ENCODE peak calls at places on chromosomes 2 and 18, in five cellular contexts. K is neural progenitor cell, Z is K562, U is A549, D is psoas muscle. T is an unnamed sample.

GRCh38 chr2:140916410-140916809 is 1214.4 kb downstream of the LRP1B start:
- DNase-seq in K (no peak), Z (no peak), U (no peak), D (no peak), T (no peak)

GRCh38 chr2:11945139-11946126 is 199.0 kb downstream of the LPIN1 start:
- DNase-seq in K (no peak), Z (no peak), U (no peak), D (no peak), T (no peak)

GRCh38 chr2:128980475-128980874 is 661.8 kb upstream of the HS6ST1 start:
- DNase-seq in K (no peak), Z (no peak), U (no peak), D (no peak), T (no peak)

GRCh38 chr2:19038096-19039015 is 320.1 kb downstream of the OSR1 start:
- DNase-seq in K (no peak), Z (no peak), U (no peak), D (no peak), T (no peak)

GRCh38 chr2:26651458-26652155 is 10.4 kb upstream of the CIB4 start:
- DNase-seq in K (no peak), Z (no peak), U (no peak), D (no peak), T (no peak)

GRCh38 chr2:111049792-111050640 is 70.7 kb upstream of the BCL2L11 start:
- DNase-seq in K (no peak), Z (no peak), U (no peak), D (no peak), T (peak; percentile 77)

GRCh38 chr2:2107140-2107539 is 223.9 kb downstream of the MYT1L start:
- DNase-seq in K (no peak), Z (no peak), U (no peak), D (peak; percentile 24), T (no peak)

GRCh38 chr2:240997141-240997855 is 1.1 kb upstream of the SNED1 start:
- DNase-seq in K (no peak), Z (no peak), U (no peak), D (peak; percentile 37), T (no peak)

GRCh38 chr2:227597993-227598392 is 700 bp upstream of the SCYGR2 start:
- DNase-seq in K (no peak), Z (no peak), U (no peak), D (no peak), T (no peak)

GRCh38 chr2:21228041-21228895 is 104.5 kb downstream of the TDRD15 start:
- DNase-seq in K (no peak), Z (peak; percentile 84), U (no peak), D (no peak), T (no peak)

GRCh38 chr2:11314482-11314881 is 30.0 kb downstream of the ROCK2 start:
- DNase-seq in K (no peak), Z (no peak), U (no peak), D (no peak), T (no peak)

GRCh38 chr2:219225350-219225749 is 4.1 kb downstream of the ATG9A start:
- DNase-seq in K (no peak), Z (no peak), U (no peak), D (no peak), T (no peak)

GRCh38 chr2:241498115-241499070 is 10.0 kb downstream of the STK25 start:
- DNase-seq in K (no peak), Z (no peak), U (no peak), D (no peak), T (no peak)

GRCh38 chr2:3078684-3079083 is 298.9 kb downstream of the EIPR1 start:
- DNase-seq in K (no peak), Z (no peak), U (no peak), D (no peak), T (no peak)

GRCh38 chr2:61910603-61911002 is 5.1 kb downstream of the COMMD1 start:
- DNase-seq in K (peak; percentile 31), Z (no peak), U (no peak), D (no peak), T (no peak)

GRCh38 chr2:128510701-128511100 is 192.0 kb upstream of the HS6ST1 start:
- DNase-seq in K (no peak), Z (no peak), U (no peak), D (no peak), T (no peak)

GRCh38 chr2:75560022-75560767 is 544 bp downstream of the EVA1A start:
- DNase-seq in K (peak; percentile 60), Z (no peak), U (peak; percentile 9), D (no peak), T (peak; percentile 45)

GRCh38 chr2:234978466-234979203 is 26.8 kb downstream of the SH3BP4 start:
- DNase-seq in K (no peak), Z (no peak), U (no peak), D (no peak), T (no peak)

GRCh38 chr18:42706618-42707017 is 408.9 kb downstream of the RIT2 start:
- DNase-seq in K (peak; percentile 48), Z (no peak), U (no peak), D (no peak), T (peak; percentile 43)

GRCh38 chr2:12412898-12413305 is 303.8 kb upstream of the TRIB2 start:
- DNase-seq in K (no peak), Z (no peak), U (no peak), D (no peak), T (no peak)

GRCh38 chr2:149885468-149885867 is 297.9 kb upstream of the MMADHC start:
- DNase-seq in K (no peak), Z (no peak), U (no peak), D (no peak), T (no peak)

GRCh38 chr2:45974762-45975408 is 322.3 kb upstream of the EPAS1 start:
- DNase-seq in K (no peak), Z (no peak), U (no peak), D (no peak), T (no peak)

GRCh38 chr2:85353876-85354285 is 447 bp downstream of the RETSAT start:
- DNase-seq in K (peak; percentile 12), Z (peak; percentile 48), U (peak; percentile 69), D (peak; percentile 77), T (peak; percentile 58)

GRCh38 chr18:51097046-51097822 is 67.2 kb downstream of the SMAD4 start:
- DNase-seq in K (no peak), Z (no peak), U (no peak), D (no peak), T (no peak)

GRCh38 chr18:21264651-21265050 is 22.6 kb downstream of the GREB1L start:
- DNase-seq in K (peak; percentile 81), Z (no peak), U (no peak), D (no peak), T (peak; percentile 61)

GRCh38 chr2:26583381-26583911 is 57.7 kb downstream of the CIB4 start:
- DNase-seq in K (no peak), Z (no peak), U (no peak), D (no peak), T (no peak)

GRCh38 chr2:70785137-70785911 is 5.1 kb downstream of the FIGLA start:
- DNase-seq in K (peak; percentile 71), Z (peak; percentile 66), U (peak; percentile 49), D (no peak), T (peak; percentile 52)

GRCh38 chr18:2143666-2144065 is 427.6 kb downstream of the METTL4 start:
- DNase-seq in K (no peak), Z (no peak), U (no peak), D (no peak), T (no peak)

GRCh38 chr2:58155160-58155778 is 85.9 kb downstream of the FANCL start:
- DNase-seq in K (no peak), Z (no peak), U (no peak), D (no peak), T (no peak)

GRCh38 chr18:11955299-11956029 is 25.8 kb upstream of the IMPA2 start:
- DNase-seq in K (no peak), Z (peak; percentile 29), U (no peak), D (peak; percentile 70), T (peak; percentile 88)

GRCh38 chr2:241702405-241703127 is 727 bp downstream of the ING5 start:
- DNase-seq in K (peak; percentile 95), Z (peak; percentile 73), U (peak; percentile 80), D (peak; percentile 80), T (peak; percentile 95)

DNA sequence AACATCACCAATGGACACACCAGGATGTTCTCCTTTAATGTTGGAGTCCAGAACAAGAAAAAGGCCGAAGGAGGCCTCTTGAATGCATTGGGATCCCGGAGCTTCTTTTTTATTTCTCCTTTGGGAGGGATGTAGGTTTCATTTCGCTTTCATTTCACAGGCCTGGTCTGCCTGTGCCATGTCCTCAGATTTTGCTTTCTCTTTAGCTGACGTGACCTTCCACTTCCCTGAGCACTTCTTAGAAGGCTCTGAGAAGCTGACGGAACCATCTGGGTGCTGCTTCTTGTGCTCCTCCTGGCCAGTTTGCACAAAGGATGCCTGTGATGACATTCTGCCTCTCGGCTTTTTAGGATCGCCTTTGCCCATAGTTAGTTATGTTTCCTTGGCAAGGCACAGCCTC is 15.1 kb upstream of the MBOAT2 start:
- DNase-seq in K (no peak), Z (no peak), U (no peak), D (no peak), T (no peak)
- H3K4me1 ChIP-seq in K (no peaks in the 10 kb centered on the region), Z (peaks cover 7% of the 10 kb centered on the region), U (no peaks in the 10 kb centered on the region), D (no peaks in the 10 kb centered on the region), T (no peaks in the 10 kb centered on the region)

GRCh38 chr2:25305197-25305596 is 36.5 kb downstream of the DNMT3A start:
- DNase-seq in K (no peak), Z (no peak), U (no peak), D (no peak), T (no peak)
- H3K4me1 ChIP-seq in K (peaks cover 11% of the 10 kb centered on the region), Z (no peaks in the 10 kb centered on the region), U (no peaks in the 10 kb centered on the region), D (peaks cover 76% of the 10 kb centered on the region), T (peaks cover 5% of the 10 kb centered on the region)

DNA sequence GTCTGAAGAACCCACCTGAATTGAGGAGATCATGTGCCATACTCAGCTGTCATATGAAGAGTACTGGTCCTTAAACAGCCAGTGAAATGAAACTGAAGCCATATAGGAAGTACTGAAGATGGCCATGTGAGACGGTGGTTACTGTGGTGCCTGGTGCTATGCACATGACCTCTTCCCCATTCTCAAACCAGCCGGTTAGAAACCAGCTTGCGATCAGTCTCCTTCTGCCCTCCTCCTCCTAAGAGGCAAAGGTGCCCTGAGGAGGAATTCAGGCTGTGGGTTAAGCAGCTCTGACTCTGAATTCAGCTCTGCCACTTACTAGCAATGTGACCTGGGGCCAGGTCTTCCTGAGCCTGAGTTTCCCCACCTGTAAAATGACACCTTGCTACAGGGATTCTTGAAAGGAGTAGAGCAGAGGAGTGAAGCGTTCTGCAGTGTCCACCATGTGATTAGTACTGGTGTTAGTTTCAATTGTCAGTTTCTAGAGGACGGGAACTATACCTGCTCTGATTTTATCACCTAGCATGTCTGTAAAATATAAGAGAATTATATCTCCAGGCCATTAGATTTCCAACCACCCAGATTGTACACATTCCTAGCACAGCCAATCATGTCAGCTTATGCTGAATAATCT is 5.1 kb downstream of the FECH start:
- DNase-seq in K (no peak), Z (no peak), U (no peak), D (no peak), T (no peak)
- H3K4me1 ChIP-seq in K (peaks cover 10% of the 10 kb centered on the region), Z (peaks cover 13% of the 10 kb centered on the region), U (peaks cover 10% of the 10 kb centered on the region), D (peaks cover 10% of the 10 kb centered on the region), T (peaks cover 9% of the 10 kb centered on the region)

DNA sequence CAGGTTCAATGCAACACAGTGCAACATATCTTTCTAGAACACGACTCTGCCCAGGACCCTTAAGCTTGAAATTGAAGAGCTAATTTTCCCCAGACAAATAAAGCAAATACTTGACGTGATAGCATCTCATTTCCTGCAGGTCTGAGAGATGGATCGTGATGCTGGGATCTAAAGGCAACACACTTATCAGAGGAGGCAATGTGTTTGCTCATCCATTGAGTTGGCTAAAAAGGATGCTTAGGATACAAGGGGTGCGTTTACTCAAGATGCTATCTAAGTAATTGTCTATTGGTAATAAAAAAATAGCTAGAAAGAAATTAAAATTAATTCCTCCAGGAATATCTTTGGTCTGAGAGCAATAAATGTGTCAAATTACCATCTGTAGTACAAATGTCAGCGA is 129.0 kb downstream of the SOCS6 start:
- DNase-seq in K (no peak), Z (no peak), U (no peak), D (no peak), T (no peak)
- H3K4me1 ChIP-seq in K (peaks cover 10% of the 10 kb centered on the region), Z (no peaks in the 10 kb centered on the region), U (peaks cover 62% of the 10 kb centered on the region), D (peaks cover 14% of the 10 kb centered on the region), T (peaks cover 26% of the 10 kb centered on the region)

T was measured in hepatocyte.